ENCODE peak calls at places on chromosomes 6 and 20, in seven cellular contexts. One of them, this sample, is unnamed.

GRCh38 chr6:151021878-151022277 is 156.4 kb downstream of the MTHFD1L start:
- DNase-seq in hypothalamus: no peak
- DNase-seq in skeletal muscle cell: no peak
- DNase-seq in right cardiac atrium: no peak
- DNase-seq in NCI-H1105: no peak
- DNase-seq in WTC11: no peak
- DNase-seq in iPS-NIHi11: no peak
- DNase-seq in this sample: no peak

GRCh38 chr20:49894073-49894470 is 21.3 kb downstream of the SPATA2 start:
- DNase-seq in NCI-H1105: no peak
- DNase-seq in hypothalamus: no peak
- DNase-seq in skeletal muscle cell: no peak
- DNase-seq in right cardiac atrium: no peak
- DNase-seq in WTC11: no peak
- DNase-seq in iPS-NIHi11: no peak
- DNase-seq in this sample: no peak

GRCh38 chr6:127342296-127342945 is 988 bp downstream of the ECHDC1 start:
- DNase-seq in hypothalamus: no peak
- DNase-seq in NCI-H1105: no peak
- DNase-seq in WTC11: no peak
- DNase-seq in iPS-NIHi11: peak
- DNase-seq in skeletal muscle cell: peak
- DNase-seq in right cardiac atrium: no peak
- DNase-seq in this sample: no peak

GRCh38 chr6:140040391-140040790 is 665.9 kb upstream of the CITED2 start:
- DNase-seq in right cardiac atrium: no peak
- DNase-seq in WTC11: no peak
- DNase-seq in skeletal muscle cell: no peak
- DNase-seq in hypothalamus: no peak
- DNase-seq in NCI-H1105: no peak
- DNase-seq in iPS-NIHi11: no peak
- DNase-seq in this sample: no peak

GRCh38 chr6:13431059-13431656 is 56.2 kb downstream of the GFOD1 start:
- DNase-seq in hypothalamus: no peak
- DNase-seq in WTC11: no peak
- DNase-seq in skeletal muscle cell: no peak
- DNase-seq in NCI-H1105: no peak
- DNase-seq in iPS-NIHi11: no peak
- DNase-seq in right cardiac atrium: no peak
- DNase-seq in this sample: no peak

GRCh38 chr6:42226251-42227143 is 8.8 kb upstream of the MRPS10 start:
- DNase-seq in hypothalamus: no peak
- DNase-seq in iPS-NIHi11: peak
- DNase-seq in skeletal muscle cell: no peak
- DNase-seq in NCI-H1105: no peak
- DNase-seq in WTC11: no peak
- DNase-seq in right cardiac atrium: no peak
- DNase-seq in this sample: no peak

GRCh38 chr20:10306440-10307358 is 88.1 kb downstream of the SNAP25 start:
- DNase-seq in right cardiac atrium: no peak
- DNase-seq in WTC11: no peak
- DNase-seq in iPS-NIHi11: no peak
- DNase-seq in NCI-H1105: no peak
- DNase-seq in hypothalamus: no peak
- DNase-seq in skeletal muscle cell: peak
- DNase-seq in this sample: no peak

GRCh38 chr6:138655828-138656227 is 117.7 kb upstream of the CCDC28A start:
- DNase-seq in WTC11: no peak
- DNase-seq in right cardiac atrium: no peak
- DNase-seq in iPS-NIHi11: no peak
- DNase-seq in NCI-H1105: no peak
- DNase-seq in hypothalamus: no peak
- DNase-seq in skeletal muscle cell: no peak
- DNase-seq in this sample: no peak

GRCh38 chr20:1804129-1804503 is 91.1 kb upstream of the SIRPA start:
- DNase-seq in NCI-H1105: no peak
- DNase-seq in WTC11: no peak
- DNase-seq in skeletal muscle cell: no peak
- DNase-seq in right cardiac atrium: no peak
- DNase-seq in hypothalamus: no peak
- DNase-seq in iPS-NIHi11: no peak
- DNase-seq in this sample: no peak

GRCh38 chr20:8778387-8778786 is 290.5 kb upstream of the PLCB4 start:
- DNase-seq in WTC11: no peak
- DNase-seq in iPS-NIHi11: no peak
- DNase-seq in right cardiac atrium: no peak
- DNase-seq in NCI-H1105: no peak
- DNase-seq in hypothalamus: no peak
- DNase-seq in skeletal muscle cell: no peak
- DNase-seq in this sample: no peak

GRCh38 chr6:169863149-169863525 is 111.7 kb downstream of the ERMARD start:
- DNase-seq in hypothalamus: no peak
- DNase-seq in skeletal muscle cell: no peak
- DNase-seq in iPS-NIHi11: peak
- DNase-seq in right cardiac atrium: no peak
- DNase-seq in NCI-H1105: peak
- DNase-seq in WTC11: no peak
- DNase-seq in this sample: no peak

GRCh38 chr20:63706852-63707557 is 771 bp downstream of the ARFRP1 start:
- DNase-seq in hypothalamus: no peak
- DNase-seq in WTC11: peak
- DNase-seq in iPS-NIHi11: peak
- DNase-seq in NCI-H1105: no peak
- DNase-seq in skeletal muscle cell: no peak
- DNase-seq in right cardiac atrium: peak
- DNase-seq in this sample: no peak

GRCh38 chr6:149236584-149236983 is 80.9 kb upstream of the TAB2 start:
- DNase-seq in NCI-H1105: peak
- DNase-seq in skeletal muscle cell: peak
- DNase-seq in iPS-NIHi11: no peak
- DNase-seq in hypothalamus: no peak
- DNase-seq in right cardiac atrium: no peak
- DNase-seq in WTC11: no peak
- DNase-seq in this sample: no peak

GRCh38 chr20:58577139-58577806 is 62.1 kb upstream of the APCDD1L start:
- DNase-seq in WTC11: peak
- DNase-seq in hypothalamus: no peak
- DNase-seq in skeletal muscle cell: no peak
- DNase-seq in NCI-H1105: no peak
- DNase-seq in iPS-NIHi11: no peak
- DNase-seq in right cardiac atrium: no peak
- DNase-seq in this sample: no peak

GRCh38 chr6:161439093-161439492 is 165.2 kb upstream of the AGPAT4 start:
- DNase-seq in iPS-NIHi11: no peak
- DNase-seq in right cardiac atrium: peak
- DNase-seq in NCI-H1105: peak
- DNase-seq in WTC11: no peak
- DNase-seq in hypothalamus: no peak
- DNase-seq in skeletal muscle cell: peak
- DNase-seq in this sample: peak

GRCh38 chr6:158257425-158257759 is 54.9 kb upstream of the TULP4 start:
- DNase-seq in hypothalamus: no peak
- DNase-seq in skeletal muscle cell: no peak
- DNase-seq in iPS-NIHi11: no peak
- DNase-seq in NCI-H1105: no peak
- DNase-seq in WTC11: no peak
- DNase-seq in right cardiac atrium: no peak
- DNase-seq in this sample: no peak

GRCh38 chr20:50015993-50016770 is 33.4 kb downstream of the SNAI1 start:
- DNase-seq in WTC11: no peak
- DNase-seq in iPS-NIHi11: no peak
- DNase-seq in right cardiac atrium: peak
- DNase-seq in skeletal muscle cell: no peak
- DNase-seq in hypothalamus: no peak
- DNase-seq in NCI-H1105: no peak
- DNase-seq in this sample: peak

GRCh38 chr6:8527818-8528217 is 92.5 kb upstream of the SLC35B3 start:
- DNase-seq in iPS-NIHi11: no peak
- DNase-seq in NCI-H1105: no peak
- DNase-seq in right cardiac atrium: no peak
- DNase-seq in hypothalamus: no peak
- DNase-seq in skeletal muscle cell: no peak
- DNase-seq in WTC11: no peak
- DNase-seq in this sample: no peak

GRCh38 chr20:41218466-41218865 is 81.1 kb downstream of the PLCG1 start:
- DNase-seq in WTC11: no peak
- DNase-seq in NCI-H1105: no peak
- DNase-seq in hypothalamus: no peak
- DNase-seq in right cardiac atrium: no peak
- DNase-seq in skeletal muscle cell: peak
- DNase-seq in iPS-NIHi11: no peak
- DNase-seq in this sample: no peak

GRCh38 chr6:156687875-156688549 is 89.2 kb upstream of the ARID1B start:
- DNase-seq in hypothalamus: peak
- DNase-seq in right cardiac atrium: no peak
- DNase-seq in WTC11: peak
- DNase-seq in NCI-H1105: no peak
- DNase-seq in iPS-NIHi11: peak
- DNase-seq in skeletal muscle cell: no peak
- DNase-seq in this sample: no peak

GRCh38 chr6:4781967-4782537 is 5.8 kb downstream of the CDYL start:
- DNase-seq in right cardiac atrium: no peak
- DNase-seq in NCI-H1105: no peak
- DNase-seq in hypothalamus: no peak
- DNase-seq in skeletal muscle cell: no peak
- DNase-seq in WTC11: no peak
- DNase-seq in iPS-NIHi11: no peak
- DNase-seq in this sample: no peak

GRCh38 chr6:33696538-33697518 is 14.7 kb downstream of the UQCC2 start:
- DNase-seq in skeletal muscle cell: no peak
- DNase-seq in right cardiac atrium: peak
- DNase-seq in hypothalamus: no peak
- DNase-seq in iPS-NIHi11: no peak
- DNase-seq in WTC11: no peak
- DNase-seq in NCI-H1105: peak
- DNase-seq in this sample: peak

GRCh38 chr6:15588966-15589634 is 73.7 kb downstream of the DTNBP1 start:
- DNase-seq in skeletal muscle cell: peak
- DNase-seq in WTC11: no peak
- DNase-seq in NCI-H1105: no peak
- DNase-seq in iPS-NIHi11: no peak
- DNase-seq in right cardiac atrium: no peak
- DNase-seq in hypothalamus: no peak
- DNase-seq in this sample: no peak

GRCh38 chr20:57656821-57657536 is 36.8 kb upstream of the ZBP1 start:
- DNase-seq in hypothalamus: no peak
- DNase-seq in iPS-NIHi11: peak
- DNase-seq in WTC11: peak
- DNase-seq in right cardiac atrium: peak
- DNase-seq in NCI-H1105: no peak
- DNase-seq in skeletal muscle cell: no peak
- DNase-seq in this sample: peak

GRCh38 chr20:59994697-59995122 is 36.5 kb downstream of the CDH26 start:
- DNase-seq in skeletal muscle cell: peak
- DNase-seq in WTC11: peak
- DNase-seq in iPS-NIHi11: peak
- DNase-seq in hypothalamus: no peak
- DNase-seq in NCI-H1105: no peak
- DNase-seq in right cardiac atrium: peak
- DNase-seq in this sample: peak

GRCh38 chr20:49579874-49580817 is 12.2 kb upstream of the PTGIS start:
- DNase-seq in hypothalamus: no peak
- DNase-seq in NCI-H1105: no peak
- DNase-seq in right cardiac atrium: peak
- DNase-seq in WTC11: no peak
- DNase-seq in skeletal muscle cell: no peak
- DNase-seq in iPS-NIHi11: no peak
- DNase-seq in this sample: peak

GRCh38 chr6:135073757-135074393 is 19.3 kb upstream of the HBS1L start:
- DNase-seq in skeletal muscle cell: no peak
- DNase-seq in right cardiac atrium: no peak
- DNase-seq in NCI-H1105: peak
- DNase-seq in iPS-NIHi11: no peak
- DNase-seq in hypothalamus: no peak
- DNase-seq in WTC11: no peak
- DNase-seq in this sample: no peak

GRCh38 chr20:64131406-64131805 is 24.0 kb upstream of the NPBWR2 start:
- DNase-seq in hypothalamus: no peak
- DNase-seq in iPS-NIHi11: peak
- DNase-seq in skeletal muscle cell: no peak
- DNase-seq in NCI-H1105: no peak
- DNase-seq in right cardiac atrium: no peak
- DNase-seq in WTC11: no peak
- DNase-seq in this sample: no peak

GRCh38 chr6:47852727-47853126 is 70.9 kb downstream of the OPN5 start:
- DNase-seq in skeletal muscle cell: no peak
- DNase-seq in WTC11: no peak
- DNase-seq in right cardiac atrium: no peak
- DNase-seq in hypothalamus: no peak
- DNase-seq in NCI-H1105: no peak
- DNase-seq in iPS-NIHi11: no peak
- DNase-seq in this sample: no peak

GRCh38 chr20:49594143-49594928 is 26.4 kb upstream of the PTGIS start:
- DNase-seq in right cardiac atrium: peak
- DNase-seq in skeletal muscle cell: peak
- DNase-seq in iPS-NIHi11: no peak
- DNase-seq in WTC11: no peak
- DNase-seq in hypothalamus: no peak
- DNase-seq in NCI-H1105: no peak
- DNase-seq in this sample: peak

GRCh38 chr20:50532231-50532630 is 22.0 kb downstream of the PTPN1 start:
- DNase-seq in WTC11: no peak
- DNase-seq in skeletal muscle cell: no peak
- DNase-seq in iPS-NIHi11: no peak
- DNase-seq in hypothalamus: no peak
- DNase-seq in NCI-H1105: no peak
- DNase-seq in right cardiac atrium: no peak
- DNase-seq in this sample: no peak

GRCh38 chr20:62408640-62409039 is 1.6 kb upstream of the CABLES2 start:
- DNase-seq in NCI-H1105: no peak
- DNase-seq in skeletal muscle cell: no peak
- DNase-seq in hypothalamus: no peak
- DNase-seq in right cardiac atrium: no peak
- DNase-seq in WTC11: no peak
- DNase-seq in iPS-NIHi11: no peak
- DNase-seq in this sample: no peak

GRCh38 chr6:144335914-144336313 is 50.8 kb downstream of the UTRN start:
- DNase-seq in iPS-NIHi11: no peak
- DNase-seq in WTC11: no peak
- DNase-seq in right cardiac atrium: no peak
- DNase-seq in skeletal muscle cell: no peak
- DNase-seq in hypothalamus: no peak
- DNase-seq in NCI-H1105: no peak
- DNase-seq in this sample: no peak

GRCh38 chr20:32930181-32930580 is 71.5 kb downstream of the EFCAB8 start:
- DNase-seq in NCI-H1105: no peak
- DNase-seq in hypothalamus: no peak
- DNase-seq in skeletal muscle cell: no peak
- DNase-seq in iPS-NIHi11: no peak
- DNase-seq in WTC11: no peak
- DNase-seq in right cardiac atrium: no peak
- DNase-seq in this sample: no peak

GRCh38 chr6:24358219-24358821 is 461 bp upstream of the DCDC2 start:
- DNase-seq in NCI-H1105: no peak
- DNase-seq in WTC11: no peak
- DNase-seq in skeletal muscle cell: no peak
- DNase-seq in right cardiac atrium: no peak
- DNase-seq in hypothalamus: no peak
- DNase-seq in iPS-NIHi11: no peak
- DNase-seq in this sample: no peak

GRCh38 chr20:1274485-1275313 is 8.6 kb downstream of the SNPH start:
- DNase-seq in iPS-NIHi11: no peak
- DNase-seq in right cardiac atrium: no peak
- DNase-seq in WTC11: no peak
- DNase-seq in NCI-H1105: peak
- DNase-seq in hypothalamus: no peak
- DNase-seq in skeletal muscle cell: no peak
- DNase-seq in this sample: no peak

GRCh38 chr6:149474108-149474935 is 10.5 kb downstream of the ZC3H12D start:
- DNase-seq in hypothalamus: no peak
- DNase-seq in iPS-NIHi11: peak
- DNase-seq in skeletal muscle cell: no peak
- DNase-seq in right cardiac atrium: no peak
- DNase-seq in NCI-H1105: no peak
- DNase-seq in WTC11: no peak
- DNase-seq in this sample: no peak